ENCODE peak calls at places on chromosomes 3 and 15, in five cellular contexts. J is HepG2, S is K562, Q is GM12891, Z is H1. L is an unnamed sample.

GRCh38 chr3:194488007-194488742 is 1.4 kb upstream of the ATP13A3 start:
- DNase-seq in Q (no peak), S (peak; percentile 31), J (no peak), Z (no peak), L (no peak)

GRCh38 chr15:66251790-66252355 is 1.7 kb downstream of the MEGF11 start:
- DNase-seq in S (no peak), Z (peak; percentile 69), J (no peak), Q (no peak), L (no peak)

GRCh38 chr3:127792664-127793292 is 29.5 kb downstream of the MGLL start:
- DNase-seq in Z (no peak), S (no peak), Q (no peak), J (no peak), L (no peak)

GRCh38 chr3:55521086-55522060 is 34.3 kb upstream of the WNT5A start:
- DNase-seq in Q (no peak), Z (no peak), S (no peak), J (no peak), L (no peak)

GRCh38 chr15:33242165-33242564 is 47.7 kb upstream of the FMN1 start:
- DNase-seq in Z (no peak), Q (no peak), S (no peak), J (peak; percentile 10), L (no peak)

GRCh38 chr15:98333206-98333605 is 315.1 kb upstream of the IGF1R start:
- DNase-seq in J (no peak), S (no peak), Z (no peak), Q (no peak), L (no peak)

GRCh38 chr3:52523386-52524257 is 10.0 kb downstream of the NT5DC2 start:
- DNase-seq in S (no peak), Q (no peak), J (no peak), Z (no peak), L (no peak)

GRCh38 chr3:180855364-180855763 is 57.1 kb upstream of the FXR1 start:
- DNase-seq in S (no peak), Q (no peak), Z (peak; percentile 67), J (peak; percentile 23), L (no peak)

GRCh38 chr15:88018865-88019626 is 237.5 kb downstream of the NTRK3 start:
- DNase-seq in J (no peak), Z (no peak), S (no peak), Q (no peak), L (no peak)

GRCh38 chr15:69457304-69458280 is 5.0 kb downstream of the RPLP1 start:
- DNase-seq in Z (no peak), S (no peak), J (no peak), Q (no peak), L (no peak)

GRCh38 chr15:76345269-76345879 is 8.8 kb downstream of the ISL2 start:
- DNase-seq in S (no peak), Q (no peak), Z (no peak), J (no peak), L (no peak)

GRCh38 chr15:82944038-82944437 is 8.5 kb downstream of the HOMER2 start:
- DNase-seq in S (no peak), J (no peak), Q (no peak), Z (no peak), L (no peak)

GRCh38 chr3:122101646-122102045 is 46.5 kb downstream of the CD86 start:
- DNase-seq in Q (no peak), J (peak; percentile 56), Z (no peak), S (no peak), L (no peak)

GRCh38 chr3:128041378-128041777 is 10.9 kb upstream of the SEC61A1 start:
- DNase-seq in S (no peak), J (no peak), Z (peak; percentile 16), Q (no peak), L (no peak)

GRCh38 chr15:62594017-62594416 is 428.9 kb upstream of the C2CD4B start:
- DNase-seq in S (no peak), Q (no peak), Z (no peak), J (no peak), L (no peak)

GRCh38 chr3:197847866-197848401 is 56.9 kb downstream of the LRCH3 start:
- DNase-seq in S (no peak), Z (no peak), Q (peak; percentile 45), J (no peak), L (peak; percentile 44)

GRCh38 chr3:151835751-151836550 is 22.0 kb downstream of the AADAC start:
- DNase-seq in J (no peak), Z (no peak), Q (no peak), S (no peak), L (no peak)

GRCh38 chr15:50162988-50163718 is 18.8 kb upstream of the SLC27A2 start:
- DNase-seq in Q (no peak), J (peak; percentile 56), Z (no peak), S (no peak), L (no peak)

GRCh38 chr3:156497326-156497725 is 57.6 kb downstream of the SSR3 start:
- DNase-seq in J (no peak), Z (no peak), Q (no peak), S (no peak), L (no peak)

GRCh38 chr3:12756185-12756584 is 2.9 kb downstream of the TMEM40 start:
- DNase-seq in Q (no peak), S (no peak), Z (no peak), J (no peak), L (no peak)

GRCh38 chr3:157282261-157283191 is 122.6 kb upstream of the CCNL1 start:
- DNase-seq in Q (no peak), Z (no peak), J (no peak), S (no peak), L (no peak)

GRCh38 chr3:11720220-11721113 is 76.8 kb upstream of the VGLL4 start:
- DNase-seq in Q (peak; percentile 30), Z (peak; percentile 69), J (peak; percentile 46), S (peak; percentile 35), L (peak; percentile 26)
- TF ChIP-seq POLR2A in Q (no peak), Z (no peak), J (no peak), S (no peak), L (no peak)

GRCh38 chr3:18898911-18899310 is 249.4 kb upstream of the KCNH8 start:
- DNase-seq in Z (no peak), S (no peak), Q (no peak), J (no peak), L (no peak)

GRCh38 chr3:18902081-18902793 is 246.1 kb upstream of the KCNH8 start:
- DNase-seq in Q (no peak), J (no peak), S (no peak), Z (no peak), L (no peak)

DNA sequence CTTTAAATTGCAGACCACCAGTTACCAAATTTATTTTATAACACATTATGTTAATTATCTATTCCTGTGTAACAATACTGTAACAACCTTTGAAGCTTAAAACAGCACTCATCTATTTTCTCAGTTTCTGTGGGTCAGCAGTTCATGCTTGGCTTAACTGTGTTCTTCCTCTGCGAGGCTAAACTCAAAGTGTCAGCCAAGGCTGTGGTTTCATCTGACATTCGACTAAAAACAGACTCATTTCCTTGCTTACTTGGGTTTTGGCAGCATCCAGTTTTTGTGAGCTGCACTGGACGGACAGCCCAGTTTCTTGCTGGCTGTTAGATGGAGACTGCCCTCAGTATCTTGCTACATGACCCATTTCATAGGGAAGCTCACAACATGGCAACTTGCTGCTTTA is 247.3 kb upstream of the KCNH8 start:
- DNase-seq in Q (no peak), Z (no peak), J (no peak), S (no peak), L (no peak)
- TF ChIP-seq TAF1 in Q (no peak), Z (no peak), J (no peak), S (no peak), L (no peak)

GRCh38 chr3:57923101-57923500 is 85.1 kb upstream of the FLNB start:
- DNase-seq in Z (no peak), Q (no peak), J (no peak), S (no peak), L (no peak)
- TF ChIP-seq POLR2AphosphoS5 in Z (no peak), Q (no peak), J (no peak), S (no peak), L (no peak)

GRCh38 chr3:99686469-99686868 is 48.1 kb downstream of the COL8A1 start:
- DNase-seq in Q (no peak), J (no peak), S (no peak), Z (no peak), L (no peak)
- TF ChIP-seq POLR2A in Q (no peak), J (no peak), S (no peak), Z (no peak), L (no peak)

L was measured in GM12892.